ENCODE peak calls at places on chromosomes 11 and 22, in six cellular contexts. C is activated CD4-positive, alpha-beta T cell treated with anti-CD3 and anti-CD28 coated beads, Interleukin-2, amount 10 ng/mL, durations not matched to agents 7 days and 5 days; T is T-helper 9 cell; H is tibial nerve; W is NCI-H1092; L is HTR-8/SVneo. K is an unnamed sample.
A peak's percentile ranks its signal among the peaks of the same experiment; 100 is the strongest.

GRCh38 chr22:44005524-44005923 is 18.6 kb upstream of the PARVB start:
- DNase-seq in C (no peak), T (no peak), H (no peak), W (no peak), L (no peak), K (no peak)

GRCh38 chr11:477042-477715 is 27.1 kb downstream of the PTDSS2 start:
- DNase-seq in C (no peak), T (no peak), H (no peak), W (no peak), L (no peak), K (no peak)

GRCh38 chr22:22408269-22408668 is 100.3 kb downstream of the ZNF280B start:
- DNase-seq in C (no peak), T (no peak), H (no peak), W (no peak), L (no peak), K (no peak)

GRCh38 chr11:60502221-60502775 is 9.7 kb downstream of the MS4A12 start:
- DNase-seq in C (no peak), T (no peak), H (no peak), W (no peak), L (no peak), K (no peak)

GRCh38 chr11:130179396-130180306 is 20.1 kb downstream of the ST14 start:
- DNase-seq in C (no peak), T (no peak), H (no peak), W (peak; percentile 57), L (no peak), K (no peak)

GRCh38 chr22:20962491-20962945 is 4.5 kb upstream of the AIFM3 start:
- DNase-seq in C (no peak), T (no peak), H (no peak), W (no peak), L (no peak), K (no peak)

GRCh38 chr11:47946682-47947575 is 33.4 kb upstream of the PTPRJ start:
- DNase-seq in C (no peak), T (no peak), H (peak; percentile 53), W (no peak), L (peak; percentile 95), K (no peak)

GRCh38 chr11:2387266-2387982 is 10.3 kb downstream of the CD81 start:
- DNase-seq in C (peak; percentile 35), T (no peak), H (no peak), W (no peak), L (no peak), K (no peak)

GRCh38 chr22:20024225-20025087 is 3.5 kb downstream of the TANGO2 start:
- DNase-seq in C (no peak), T (no peak), H (no peak), W (no peak), L (no peak), K (no peak)

GRCh38 chr11:128061321-128061871 is 526.0 kb downstream of the ETS1 start:
- DNase-seq in C (no peak), T (no peak), H (no peak), W (peak; percentile 45), L (peak; percentile 40), K (no peak)

GRCh38 chr11:102191832-102192231 is 81.6 kb downstream of the YAP1 start:
- DNase-seq in C (no peak), T (no peak), H (no peak), W (no peak), L (no peak), K (no peak)

GRCh38 chr22:21443735-21444421 is 23.3 kb upstream of the TMEM191C start:
- DNase-seq in C (peak; percentile 1), T (no peak), H (peak; percentile 7), W (no peak), L (no peak), K (no peak)

GRCh38 chr11:116613201-116613910 is 159.4 kb downstream of the BUD13 start:
- DNase-seq in C (no peak), T (no peak), H (no peak), W (peak; percentile 23), L (no peak), K (no peak)

GRCh38 chr11:71165771-71166170 is 86.6 kb downstream of the SHANK2 start:
- DNase-seq in C (no peak), T (no peak), H (no peak), W (no peak), L (no peak), K (no peak)

GRCh38 chr22:45008853-45009751 is 703 bp downstream of the PHF21B start:
- DNase-seq in C (no peak), T (no peak), H (no peak), W (no peak), L (no peak), K (no peak)

GRCh38 chr22:44088976-44089570 is 65.0 kb downstream of the PARVB start:
- DNase-seq in C (no peak), T (no peak), H (no peak), W (no peak), L (no peak), K (no peak)

GRCh38 chr11:109978895-109979294 is 114.3 kb upstream of the ZC3H12C start:
- DNase-seq in C (no peak), T (no peak), H (no peak), W (no peak), L (no peak), K (no peak)

GRCh38 chr11:35618497-35619029 is 303 bp downstream of the FJX1 start:
- DNase-seq in C (no peak), T (no peak), H (no peak), W (no peak), L (no peak), K (no peak)

GRCh38 chr22:42645938-42646568 is 3.1 kb downstream of the CYB5R3 start:
- DNase-seq in C (no peak), T (no peak), H (no peak), W (no peak), L (no peak), K (no peak)

GRCh38 chr11:79013509-79013908 is 427.3 kb downstream of the TENM4 start:
- DNase-seq in C (no peak), T (no peak), H (no peak), W (no peak), L (no peak), K (no peak)

GRCh38 chr11:125692887-125693286 is 12.2 kb upstream of the ACRV1 start:
- DNase-seq in C (no peak), T (no peak), H (no peak), W (no peak), L (no peak), K (no peak)

GRCh38 chr11:101618691-101619090 is 34.9 kb upstream of the TRPC6 start:
- DNase-seq in C (no peak), T (no peak), H (no peak), W (no peak), L (peak; percentile 8), K (no peak)

GRCh38 chr11:87063982-87064381 is 26.2 kb downstream of the TMEM135 start:
- DNase-seq in C (no peak), T (no peak), H (no peak), W (no peak), L (no peak), K (no peak)

GRCh38 chr22:46561435-46561905 is 24.1 kb upstream of the CELSR1 start:
- DNase-seq in C (peak; percentile 26), T (no peak), H (no peak), W (no peak), L (no peak), K (no peak)